ENCODE peak calls at places on chromosomes 11 and 22, in five cellular contexts. I, Z, D, T and S are unnamed samples.

GRCh38 chr22:40322061-40322460 is 24.2 kb upstream of the ADSL start:
- DNase-seq in I (no peak), Z (no peak), D (no peak), T (peak), S (no peak)

GRCh38 chr22:49638788-49639187 is 188.9 kb downstream of the BRD1 start:
- DNase-seq in I (no peak), Z (no peak), D (no peak), T (no peak), S (no peak)

GRCh38 chr11:32113200-32113599 is 22.3 kb downstream of the RCN1 start:
- DNase-seq in I (no peak), Z (no peak), D (no peak), T (no peak), S (no peak)

GRCh38 chr11:113411536-113411935 is 24.0 kb downstream of the ANKK1 start:
- DNase-seq in I (no peak), Z (no peak), D (no peak), T (no peak), S (no peak)

GRCh38 chr11:121479355-121479754 is 26.6 kb upstream of the SORL1-AS1 start:
- DNase-seq in I (peak), Z (no peak), D (no peak), T (no peak), S (no peak)

GRCh38 chr11:134382830-134383229 is 29.2 kb downstream of the B3GAT1 start:
- DNase-seq in I (no peak), Z (no peak), D (no peak), T (no peak), S (no peak)

GRCh38 chr11:15692739-15693138 is 578.0 kb downstream of the INSC start:
- DNase-seq in I (peak), Z (no peak), D (no peak), T (peak), S (no peak)

GRCh38 chr11:126416542-126417090 is 61.1 kb downstream of the ST3GAL4 start:
- DNase-seq in I (peak), Z (no peak), D (no peak), T (peak), S (no peak)

GRCh38 chr11:59545179-59546020 is 34.1 kb downstream of the OR4D9 start:
- DNase-seq in I (no peak), Z (peak), D (peak), T (peak), S (peak)

GRCh38 chr11:100981196-100981824 is 148.3 kb downstream of the PGR start:
- DNase-seq in I (no peak), Z (no peak), D (no peak), T (no peak), S (no peak)

GRCh38 chr11:44763111-44763820 is 36.5 kb downstream of the TSPAN18 start:
- DNase-seq in I (peak), Z (no peak), D (no peak), T (peak), S (no peak)

GRCh38 chr11:75627879-75628668 is 40.8 kb downstream of the MAP6 start:
- DNase-seq in I (no peak), Z (no peak), D (no peak), T (peak), S (no peak)
- TF ChIP-seq CEBPB in I (no peak), Z (no peak), D (no peak), T (no peak), S (no peak)

GRCh38 chr22:47168441-47168840 is 406.0 kb downstream of the TBC1D22A start:
- DNase-seq in I (no peak), Z (no peak), D (no peak), T (no peak), S (no peak)
- TF ChIP-seq CEBPB in I (no peak), Z (no peak), D (no peak), T (no peak), S (no peak)

DNA sequence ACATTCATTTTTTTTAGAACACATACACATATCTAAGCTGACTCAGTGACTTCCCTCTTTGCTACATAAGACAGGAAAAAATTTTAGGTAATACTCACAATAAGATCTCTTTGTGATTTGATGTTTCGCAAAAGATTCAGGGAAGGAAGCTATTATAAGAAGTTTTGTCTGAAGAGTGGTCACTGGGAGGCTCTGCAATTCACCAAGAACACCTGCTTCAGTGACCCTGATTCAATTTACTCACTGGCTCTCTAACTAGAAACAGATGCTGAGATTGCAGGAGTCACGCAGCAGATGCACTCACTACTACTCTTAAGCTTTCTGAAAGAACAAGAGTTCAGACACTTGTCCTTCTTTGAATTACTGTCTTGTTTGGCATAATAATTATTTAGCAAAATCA is 193.6 kb upstream of the DDI1 start:
- DNase-seq in I (no peak), Z (no peak), D (no peak), T (peak), S (no peak)
- TF ChIP-seq CEBPB in I (no peak), Z (no peak), D (no peak), T (peak), S (no peak)

GRCh38 chr11:50186146-50186545 is 153.5 kb downstream of the OR4C45 start:
- DNase-seq in I (no peak), Z (no peak), D (no peak), T (no peak), S (no peak)

GRCh38 chr11:50188040-50188439 is 155.4 kb downstream of the OR4C45 start:
- DNase-seq in I (no peak), Z (no peak), D (no peak), T (no peak), S (no peak)

GRCh38 chr11:50182486-50182885 is 149.8 kb downstream of the OR4C45 start:
- DNase-seq in I (no peak), Z (no peak), D (no peak), T (no peak), S (no peak)

GRCh38 chr11:50192743-50193142 is 160.1 kb downstream of the OR4C45 start:
- DNase-seq in I (no peak), Z (no peak), D (no peak), T (no peak), S (no peak)

GRCh38 chr11:50187220-50187619 is 154.5 kb downstream of the OR4C45 start:
- DNase-seq in I (no peak), Z (no peak), D (no peak), T (no peak), S (no peak)
- TF ChIP-seq CEBPB in I (no peak), Z (no peak), D (no peak), T (no peak), S (no peak)

GRCh38 chr11:68099057-68099456 is 22.1 kb downstream of the CHKA start:
- DNase-seq in I (no peak), Z (no peak), D (no peak), T (no peak), S (no peak)

GRCh38 chr11:68096962-68097361 is 24.2 kb downstream of the CHKA start:
- DNase-seq in I (no peak), Z (no peak), D (no peak), T (no peak), S (no peak)

DNA sequence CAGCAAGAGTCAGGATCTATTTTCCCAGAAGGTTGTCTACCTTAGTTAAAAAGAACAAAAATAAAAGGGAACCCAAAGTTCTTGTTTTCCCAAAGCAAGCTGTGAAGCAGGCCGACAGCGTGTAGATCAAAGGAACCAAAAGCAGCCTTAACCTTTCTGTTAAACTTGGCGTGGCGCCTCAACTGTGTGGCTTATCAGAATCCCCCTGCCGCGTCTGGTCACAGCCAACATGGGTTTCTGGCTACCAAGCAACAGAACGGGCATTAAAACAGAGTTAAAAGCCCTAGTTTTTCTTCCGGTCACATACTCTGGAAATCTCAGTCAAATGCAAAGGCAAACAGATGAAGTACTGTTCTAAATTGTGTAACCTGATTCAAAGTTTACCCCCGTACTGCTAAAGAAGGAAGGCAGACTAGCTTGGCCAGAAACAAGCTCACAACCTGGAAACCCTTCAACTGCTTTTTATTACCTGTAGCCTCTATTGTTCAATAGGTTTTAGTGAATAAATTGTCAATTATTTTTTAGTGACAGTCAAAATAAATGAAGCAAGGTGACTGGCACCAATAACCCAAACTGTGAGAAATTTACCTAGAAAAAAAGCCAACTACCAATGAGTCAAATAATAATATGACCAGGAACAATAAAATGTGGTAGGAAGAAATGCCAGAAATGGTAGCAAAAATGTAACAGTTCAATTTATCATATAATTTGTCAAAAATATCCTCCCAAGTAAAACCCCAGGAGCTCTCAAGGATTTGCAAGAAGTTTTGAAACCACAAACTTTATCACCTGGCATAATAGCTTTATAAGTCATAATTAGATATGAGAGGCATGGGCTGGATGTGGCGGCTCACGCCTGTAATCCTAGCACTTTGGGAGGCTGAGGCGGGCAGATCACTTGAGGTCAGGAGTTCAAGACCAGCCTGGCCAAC is 21.4 kb downstream of the CHKA start:
- DNase-seq in I (no peak), Z (no peak), D (peak), T (no peak), S (no peak)
- TF ChIP-seq CEBPB in I (no peak), Z (no peak), D (no peak), T (no peak), S (no peak)

DNA sequence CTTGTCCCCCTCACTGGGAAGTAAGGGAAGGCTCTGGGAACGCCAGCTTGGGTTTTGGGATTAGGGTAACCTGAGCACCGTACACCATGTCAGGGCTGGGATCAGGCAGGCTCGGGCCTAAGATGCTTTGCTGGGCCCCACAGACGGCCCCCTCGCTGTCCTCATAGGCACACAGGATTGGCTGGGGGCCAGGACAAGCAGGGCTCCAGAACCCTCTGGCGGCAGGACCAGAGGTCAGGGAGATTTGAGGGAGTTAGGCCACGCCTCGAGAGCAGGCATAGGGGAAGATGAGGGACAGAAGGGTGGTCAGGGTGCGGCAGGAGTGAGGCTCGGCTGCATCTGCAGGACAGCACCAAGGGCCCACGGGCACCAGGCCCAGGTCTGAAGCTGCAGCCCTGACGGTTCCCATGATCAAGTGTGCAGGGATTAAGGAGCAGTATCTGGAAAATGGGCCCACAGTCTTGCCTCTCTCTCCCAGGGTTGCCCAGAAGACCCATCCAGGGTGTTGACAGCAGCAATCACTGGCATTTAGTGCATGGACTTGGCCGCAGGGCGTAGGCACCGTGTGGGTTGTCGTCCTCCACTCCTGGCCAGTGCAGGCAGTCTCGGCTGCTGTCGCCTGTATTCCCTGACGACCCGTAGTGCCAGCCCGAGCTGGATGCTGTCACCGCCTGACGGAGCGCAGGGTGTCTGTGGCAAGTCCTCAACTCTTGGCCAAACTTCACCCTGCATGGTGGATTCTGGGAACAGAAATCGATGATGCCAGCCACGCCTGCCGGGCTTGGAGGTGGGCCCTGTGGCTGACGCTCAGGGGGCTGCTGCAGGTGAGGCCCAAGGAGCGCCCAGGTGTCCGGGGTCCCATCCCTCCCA is 15.7 kb upstream of the GNB1L start:
- DNase-seq in I (peak), Z (no peak), D (no peak), T (no peak), S (no peak)
- TF ChIP-seq CEBPB in I (no peak), Z (no peak), D (no peak), T (no peak), S (no peak)

GRCh38 chr11:3807856-3808845 is at the start of gene PGAP2:
- DNase-seq in I (peak), Z (peak), D (peak), T (peak), S (peak)
- TF ChIP-seq CEBPB in I (no peak), Z (no peak), D (no peak), T (no peak), S (no peak)

GRCh38 chr11:123069878-123070821 is 8.2 kb upstream of the HSPA8 start:
- DNase-seq in I (no peak), Z (no peak), D (no peak), T (no peak), S (no peak)

GRCh38 chr11:123072762-123073161 is 10.8 kb upstream of the HSPA8 start:
- DNase-seq in I (no peak), Z (no peak), D (no peak), T (no peak), S (no peak)

GRCh38 chr11:123073343-123074057 is 11.6 kb upstream of the HSPA8 start:
- DNase-seq in I (no peak), Z (no peak), D (peak), T (no peak), S (no peak)

GRCh38 chr11:123076484-123076883 is 14.5 kb upstream of the HSPA8 start:
- DNase-seq in I (no peak), Z (no peak), D (no peak), T (no peak), S (no peak)

DNA sequence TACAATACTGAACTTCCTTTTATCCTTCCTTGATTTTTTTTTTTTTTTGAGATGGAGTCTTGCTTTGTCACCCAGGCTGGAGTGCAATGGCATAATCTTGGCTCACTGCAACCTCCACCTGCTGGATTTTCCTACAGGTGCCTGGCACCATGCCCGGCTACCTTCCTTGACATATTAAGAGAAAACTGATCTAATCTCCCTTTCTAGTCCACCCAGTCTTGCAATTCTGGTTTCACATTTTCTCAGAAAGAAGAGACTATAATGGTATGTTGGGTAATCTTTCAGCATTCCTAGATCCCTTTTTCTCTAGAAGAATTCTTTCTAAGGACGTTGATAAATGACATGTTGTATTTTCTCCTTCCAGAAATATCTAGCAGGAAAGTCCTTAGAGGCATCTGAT is 10.3 kb upstream of the HSPA8 start:
- DNase-seq in I (no peak), Z (no peak), D (no peak), T (no peak), S (no peak)
- TF ChIP-seq CEBPB in I (no peak), Z (no peak), D (no peak), T (no peak), S (no peak)

GRCh38 chr11:111684259-111684658 is 81.9 kb downstream of the PPP2R1B start:
- DNase-seq in I (no peak), Z (no peak), D (no peak), T (no peak), S (no peak)
- TF ChIP-seq CEBPB in I (no peak), Z (no peak), D (no peak), T (no peak), S (no peak)

GRCh38 chr11:106695506-106695905 is 322.8 kb downstream of the GUCY1A2 start:
- DNase-seq in I (no peak), Z (peak), D (no peak), T (peak), S (no peak)
- TF ChIP-seq CEBPB in I (no peak), Z (no peak), D (no peak), T (peak), S (no peak)